ENCODE peak calls at places on chromosomes 7 and 10, in five cellular contexts. E is naive thymus-derived CD4-positive, alpha-beta T cell; Z is psoas muscle; G is body of pancreas; U is effector memory CD4-positive, alpha-beta T cell. P is an unnamed sample. For H3K4me1, the result is how much of the 10 kb centered on the place peaks cover.

GRCh38 chr7:23135765-23136164 is 30.2 kb downstream of the KLHL7 start:
- DNase-seq in E (no peak), Z (no peak), U (no peak), G (no peak), P (no peak)

GRCh38 chr10:77086081-77086480 is 551.5 kb downstream of the KCNMA1 start:
- DNase-seq in E (no peak), G (no peak), U (no peak), Z (no peak), P (no peak)

GRCh38 chr10:970311-971149 is 17.7 kb upstream of the GTPBP4 start:
- DNase-seq in E (no peak), U (no peak), G (peak), Z (peak), P (peak)

GRCh38 chr7:158924956-158925355 is 68.6 kb downstream of the DYNC2I1 start:
- DNase-seq in G (no peak), E (no peak), Z (no peak), U (no peak), P (no peak)

GRCh38 chr7:92633211-92633906 is 43.2 kb upstream of the FAM133B start:
- DNase-seq in U (no peak), G (peak), Z (no peak), E (no peak), P (peak)

GRCh38 chr10:68133553-68133952 is 24.3 kb downstream of the MYPN start:
- DNase-seq in G (no peak), Z (no peak), E (no peak), U (no peak), P (no peak)

GRCh38 chr10:110704906-110705476 is 60.9 kb downstream of the RBM20 start:
- DNase-seq in U (no peak), E (no peak), Z (no peak), G (no peak), P (no peak)

GRCh38 chr10:11058965-11059364 is 41.3 kb downstream of the CELF2 start:
- DNase-seq in U (no peak), Z (no peak), E (no peak), G (no peak), P (no peak)

GRCh38 chr10:77925410-77925794 is 1.2 kb downstream of the DLG5 start:
- DNase-seq in E (no peak), G (peak), Z (no peak), U (no peak), P (peak)

GRCh38 chr7:42661312-42661711 is 250.6 kb downstream of the C7orf25 start:
- DNase-seq in Z (no peak), E (no peak), G (no peak), U (no peak), P (no peak)

GRCh38 chr7:42065942-42066341 is 171.1 kb downstream of the GLI3 start:
- DNase-seq in Z (no peak), G (no peak), E (no peak), U (no peak), P (no peak)

GRCh38 chr7:41058986-41059741 is 643.7 kb downstream of the INHBA start:
- DNase-seq in U (no peak), Z (no peak), E (no peak), G (no peak), P (peak)

DNA sequence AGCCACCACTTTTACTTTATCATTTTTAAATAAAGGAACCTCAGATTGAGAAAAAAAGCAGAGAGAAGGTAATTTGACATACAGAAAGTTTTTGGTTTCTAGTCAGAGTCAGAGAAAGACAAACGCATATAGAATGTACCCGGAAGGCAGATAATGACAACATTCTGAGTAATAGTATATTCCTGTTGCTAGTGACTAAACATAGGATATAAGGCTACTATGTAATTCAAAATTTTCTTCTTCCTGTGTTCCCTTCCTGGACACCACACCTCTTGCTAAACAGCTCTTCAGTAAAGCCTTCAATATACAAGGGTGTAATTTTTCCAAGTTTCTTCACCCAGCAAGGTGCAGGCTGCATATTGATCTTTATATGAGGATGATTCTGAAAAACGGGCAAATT is 597.6 kb downstream of the PCDH15 start:
- DNase-seq in E (no peak), Z (no peak), G (no peak), U (no peak), P (no peak)
- H3K27ac ChIP-seq in E (no peak), Z (no peak), G (no peak), U (no peak), P (no peak)

DNA sequence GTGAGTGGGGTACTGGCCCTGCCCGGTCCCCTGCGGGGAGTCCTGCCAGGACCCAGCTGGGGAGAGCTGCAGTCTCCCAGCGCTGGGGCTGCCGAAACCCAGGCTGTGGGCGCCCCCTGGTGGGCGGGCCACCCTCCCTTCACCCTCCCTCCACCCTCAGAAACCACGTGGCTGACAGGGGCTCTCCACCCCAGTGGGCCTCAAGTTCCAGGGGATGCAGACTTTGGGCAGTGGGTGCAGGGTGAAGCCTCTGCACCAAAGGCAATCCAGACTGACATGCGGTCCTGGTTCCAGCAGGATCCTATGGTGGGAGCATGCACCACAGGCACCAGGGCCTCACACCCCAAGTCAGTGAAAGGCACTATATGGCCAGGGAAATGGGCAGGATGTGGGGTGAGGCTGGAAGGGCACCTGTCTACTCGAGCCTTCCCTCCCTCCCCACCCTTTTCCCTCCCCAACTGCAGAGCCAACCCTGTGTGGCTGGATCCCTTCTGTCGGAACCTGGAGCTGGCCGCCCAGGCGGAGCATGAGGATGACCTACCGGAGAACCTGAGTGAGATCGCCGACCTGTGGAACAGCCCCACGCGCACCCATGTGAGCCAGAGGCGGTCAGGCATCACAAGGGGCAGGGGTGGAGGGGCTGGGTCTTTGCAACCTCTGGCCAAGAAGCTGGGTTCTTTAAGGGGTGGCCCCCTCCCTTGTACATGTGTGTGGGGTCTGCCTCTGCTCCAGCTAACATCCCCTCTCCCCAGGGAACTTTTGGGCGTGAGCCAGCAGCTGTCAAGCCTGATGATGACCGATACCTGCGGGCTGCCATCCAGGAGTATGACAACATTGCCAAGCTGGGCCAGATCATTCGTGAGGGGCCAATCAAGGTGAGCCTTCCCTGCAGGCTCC is 38.8 kb downstream of the PSAP start:
- DNase-seq in Z (peak), E (peak), U (peak), G (peak), P (peak)
- H3K4me1 ChIP-seq in Z (under half), E (under half), U (under half), G (under half), P (under half)

DNA sequence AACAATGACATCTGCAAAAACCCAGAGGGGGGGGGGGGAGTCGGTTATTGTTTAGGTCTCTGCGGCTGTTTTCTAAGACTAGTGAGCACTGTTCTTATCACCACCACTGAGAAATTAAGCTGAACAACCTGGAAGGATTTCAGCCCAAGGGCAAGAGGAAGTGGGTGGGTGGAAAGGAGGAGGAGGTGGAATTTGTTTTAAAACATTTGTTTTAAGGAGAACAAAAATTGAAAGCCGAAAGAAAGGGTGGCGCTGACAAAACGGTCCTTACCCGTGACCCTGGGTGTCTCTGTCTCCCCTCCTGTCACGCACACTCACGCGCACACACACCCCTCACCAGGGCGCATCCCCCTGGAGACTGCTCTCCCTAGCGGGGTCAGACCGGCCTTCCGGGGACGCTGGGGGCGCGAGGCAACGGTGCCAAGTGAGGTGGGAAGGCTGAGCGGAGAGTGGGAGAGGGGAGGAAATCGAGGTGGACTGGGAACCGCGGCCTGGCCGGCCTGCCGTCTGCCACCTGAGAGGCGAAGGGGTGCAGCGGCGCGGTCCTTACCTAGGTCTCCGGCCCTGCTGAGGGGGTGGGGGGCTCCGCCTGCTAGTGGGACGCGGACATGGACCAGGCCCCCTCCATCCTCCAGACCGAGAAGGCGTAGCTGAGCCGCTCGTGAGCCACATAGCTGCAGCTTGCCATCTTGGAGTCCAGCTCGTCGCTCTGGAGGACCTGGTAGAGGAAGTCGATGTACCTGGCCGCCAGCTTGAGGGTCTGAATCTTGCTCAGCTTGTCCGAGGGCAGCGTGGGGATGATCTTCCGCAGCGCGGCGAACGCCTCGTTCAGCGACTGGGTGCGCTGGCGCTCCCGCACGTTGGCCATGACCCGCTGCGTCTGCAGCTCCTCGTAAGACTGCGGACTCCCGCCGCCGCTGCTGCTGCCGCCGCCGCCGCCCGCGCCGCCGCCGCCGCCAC is 1.0 kb downstream of the TWIST1 start:
- DNase-seq in G (no peak), U (no peak), Z (no peak), E (no peak), P (no peak)
- H3K4me3 ChIP-seq in G (no peak), U (no peak), Z (peak), E (no peak), P (peak)

GRCh38 chr7:30145521-30145920 is 10.7 kb downstream of the MTURN start:
- DNase-seq in E (no peak), G (no peak), U (no peak), Z (no peak), P (no peak)

GRCh38 chr7:30142710-30143109 is 7.9 kb downstream of the MTURN start:
- DNase-seq in U (no peak), E (no peak), G (peak), Z (no peak), P (no peak)

GRCh38 chr7:30144659-30145321 is 10.0 kb downstream of the MTURN start:
- DNase-seq in U (no peak), G (no peak), E (no peak), Z (no peak), P (no peak)

GRCh38 chr7:30141405-30142045 is 6.7 kb downstream of the MTURN start:
- DNase-seq in U (no peak), G (no peak), E (no peak), Z (no peak), P (no peak)

GRCh38 chr7:30143748-30144251 is 9.0 kb downstream of the MTURN start:
- DNase-seq in Z (no peak), G (no peak), E (no peak), U (no peak), P (no peak)
- H3K27ac ChIP-seq in Z (peak), G (no peak), E (no peak), U (no peak), P (no peak)

DNA sequence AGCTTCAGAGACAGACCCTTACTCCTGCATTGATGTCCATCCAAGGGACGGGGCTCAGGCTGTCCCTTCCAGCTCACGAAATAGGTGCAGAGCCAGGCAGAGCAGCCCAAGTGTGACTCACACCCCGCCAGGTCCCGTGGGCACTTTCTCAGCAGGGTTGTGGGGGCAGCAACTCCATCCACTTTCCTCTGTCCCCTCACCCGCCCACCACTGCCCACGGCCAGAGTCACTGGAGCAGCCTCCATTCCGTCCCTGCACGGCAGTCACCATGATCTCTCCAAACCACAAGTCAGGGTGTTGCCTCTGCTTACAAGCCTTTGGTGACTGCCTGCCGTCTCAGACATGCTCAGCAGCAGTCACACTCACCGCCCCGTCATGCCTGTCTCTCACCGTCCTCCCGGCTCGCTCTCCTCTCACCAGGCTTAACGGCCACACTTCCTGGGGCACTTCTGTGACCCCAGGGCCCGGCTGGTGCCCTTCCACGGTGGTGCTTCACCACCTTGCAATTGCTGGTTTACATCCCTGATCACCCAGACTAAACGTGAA is 39.3 kb downstream of the CALML3 start:
- DNase-seq in G (peak), E (peak), U (peak), Z (peak), P (no peak)
- H3K4me1 ChIP-seq in G (under half), E (under half), U (under half), Z (under half), P (under half)

GRCh38 chr10:98030093-98030821 is at the start of gene CRTAC1:
- DNase-seq in G (peak), Z (peak), E (no peak), U (no peak), P (no peak)
- H3K4me3 ChIP-seq in G (no peak), Z (peak), E (no peak), U (no peak), P (peak)

GRCh38 chr7:94228223-94228622 is 166.5 kb upstream of the COL1A2 start:
- DNase-seq in E (no peak), U (no peak), Z (no peak), G (no peak), P (no peak)
- H3K27ac ChIP-seq in E (no peak), U (no peak), Z (no peak), G (no peak), P (no peak)